ENCODE peak calls at places on chromosomes 2 and 18, in nine cellular contexts. P is spleen, X is esophagus squamous epithelium, W is HepG2, Z is IMR-90, T is GM12891, U is tibial nerve, I is breast epithelium, F is transverse colon. L is an unnamed sample.

GRCh38 chr2:74328074-74328473 is 15.1 kb downstream of the SLC4A5 start:
- DNase-seq in P (no peak), X (no peak), W (no peak), Z (no peak), T (no peak), U (no peak), I (no peak), F (no peak), L (no peak)

GRCh38 chr2:148351439-148352143 is 293.0 kb upstream of the EPC2 start:
- DNase-seq in P (no peak), X (no peak), W (peak; percentile 31), Z (no peak), T (no peak), U (no peak), I (no peak), F (no peak), L (no peak)

GRCh38 chr2:158670292-158670691 is 124.8 kb upstream of the DAPL1 start:
- DNase-seq in P (no peak), X (no peak), W (peak; percentile 31), Z (no peak), T (no peak), U (no peak), I (no peak), F (no peak), L (no peak)

GRCh38 chr2:11234309-11234708 is 79.0 kb downstream of the SLC66A3 start:
- DNase-seq in P (no peak), X (no peak), W (no peak), Z (peak; percentile 28), T (no peak), U (no peak), I (no peak), F (no peak), L (no peak)

GRCh38 chr2:168244318-168244717 is 3.1 kb downstream of the STK39 start:
- DNase-seq in P (peak; percentile 62), X (no peak), W (peak; percentile 74), Z (no peak), T (no peak), U (no peak), I (no peak), F (peak; percentile 54), L (peak; percentile 60)

GRCh38 chr2:136448435-136448834 is 316.9 kb upstream of the THSD7B start:
- DNase-seq in P (no peak), X (no peak), W (no peak), Z (no peak), T (no peak), U (no peak), I (no peak), F (no peak), L (no peak)

GRCh38 chr18:54871231-54871630 is 43.0 kb downstream of the RAB27B start:
- DNase-seq in P (no peak), X (no peak), W (no peak), Z (no peak), T (no peak), U (no peak), I (no peak), F (no peak), L (no peak)

GRCh38 chr2:164430166-164430783 is 191.0 kb downstream of the GRB14 start:
- DNase-seq in P (no peak), X (no peak), W (peak; percentile 39), Z (peak; percentile 38), T (no peak), U (peak; percentile 52), I (no peak), F (no peak), L (peak; percentile 19)

GRCh38 chr2:223566398-223566797 is 35.8 kb downstream of the SCG2 start:
- DNase-seq in P (no peak), X (no peak), W (no peak), Z (no peak), T (no peak), U (no peak), I (no peak), F (no peak), L (no peak)

GRCh38 chr18:59691046-59691395 is 6.2 kb downstream of the CCBE1 start:
- DNase-seq in P (no peak), X (no peak), W (no peak), Z (peak; percentile 91), T (no peak), U (no peak), I (no peak), F (no peak), L (no peak)

GRCh38 chr2:52594036-52594435 is 1173.6 kb upstream of the CHAC2 start:
- DNase-seq in P (no peak), X (no peak), W (no peak), Z (peak; percentile 3), T (no peak), U (no peak), I (no peak), F (no peak), L (no peak)

GRCh38 chr2:128544321-128545037 is 225.8 kb upstream of the HS6ST1 start:
- DNase-seq in P (peak; percentile 31), X (no peak), W (no peak), Z (no peak), T (no peak), U (no peak), I (no peak), F (no peak), L (no peak)

GRCh38 chr2:163157411-163157810 is 318.8 kb upstream of the KCNH7 start:
- DNase-seq in P (no peak), X (no peak), W (no peak), Z (peak; percentile 69), T (no peak), U (no peak), I (no peak), F (no peak), L (no peak)

GRCh38 chr2:138777996-138778395 is 2.2 kb downstream of the NXPH2 start:
- DNase-seq in P (no peak), X (no peak), W (peak; percentile 69), Z (peak; percentile 1), T (no peak), U (no peak), I (no peak), F (no peak), L (no peak)

GRCh38 chr2:118845005-118845842 is 2.2 kb downstream of the EN1 start:
- DNase-seq in P (peak; percentile 58), X (no peak), W (no peak), Z (no peak), T (no peak), U (no peak), I (no peak), F (no peak), L (no peak)

GRCh38 chr2:210199186-210199765 is 26.0 kb downstream of the ACADL start:
- DNase-seq in P (no peak), X (no peak), W (peak; percentile 31), Z (peak; percentile 41), T (no peak), U (no peak), I (no peak), F (no peak), L (no peak)

GRCh38 chr2:33213244-33213643 is 263.2 kb upstream of the RASGRP3 start:
- DNase-seq in P (no peak), X (no peak), W (no peak), Z (peak; percentile 50), T (no peak), U (no peak), I (no peak), F (no peak), L (no peak)

GRCh38 chr18:30684825-30685481 is 357.6 kb downstream of the DSC3 start:
- DNase-seq in P (no peak), X (no peak), W (no peak), Z (no peak), T (no peak), U (no peak), I (no peak), F (no peak), L (no peak)

GRCh38 chr2:37457401-37457901 is 113.0 kb downstream of the QPCT start:
- DNase-seq in P (no peak), X (no peak), W (no peak), Z (peak; percentile 78), T (no peak), U (no peak), I (no peak), F (no peak), L (no peak)

GRCh38 chr2:28172114-28172898 is 220.4 kb upstream of the FOSL2 start:
- DNase-seq in P (no peak), X (no peak), W (peak; percentile 32), Z (peak; percentile 57), T (no peak), U (no peak), I (no peak), F (peak; percentile 71), L (no peak)

DNA sequence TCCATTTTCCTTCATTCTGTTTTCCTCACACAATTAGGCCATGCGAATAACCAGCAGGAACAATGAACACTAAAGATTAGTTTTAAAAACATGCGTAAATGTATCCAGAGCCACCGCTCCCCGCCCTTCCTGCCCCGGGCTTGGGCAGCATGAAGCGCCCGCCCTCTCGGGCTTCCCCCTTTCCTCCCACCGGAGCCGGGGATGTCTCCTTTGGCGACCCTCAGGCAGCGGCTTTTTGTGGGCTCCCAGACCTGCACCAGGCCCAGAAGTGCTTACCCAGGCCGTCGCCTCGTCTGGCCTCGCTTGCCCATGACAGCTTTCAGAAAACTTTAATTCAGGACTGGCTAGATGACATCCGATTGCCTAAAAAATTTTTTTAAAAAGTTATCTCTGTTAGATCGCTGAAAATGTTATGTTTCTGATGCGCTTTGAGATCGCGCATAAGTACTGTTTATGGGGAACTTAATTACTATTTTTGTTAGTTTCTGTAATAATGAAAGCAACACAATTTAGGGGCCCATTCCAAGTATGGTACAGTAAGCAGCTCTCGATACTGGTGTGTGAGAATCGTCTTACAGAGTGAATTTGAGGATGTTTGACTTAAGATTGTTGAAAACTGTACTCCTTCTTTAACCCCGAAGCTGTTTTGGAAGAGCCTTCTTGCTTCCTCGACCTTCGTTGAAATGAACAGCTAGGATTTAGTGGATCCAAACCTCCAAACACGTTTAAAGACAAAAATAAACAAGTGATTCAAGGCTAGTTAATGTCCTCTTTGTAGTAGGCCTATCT is 1.1 kb downstream of the MAP3K20 start:
- DNase-seq in P (peak; percentile 87), X (no peak), W (no peak), Z (peak; percentile 48), T (peak; percentile 9), U (peak; percentile 40), I (peak; percentile 48), F (peak; percentile 28), L (peak; percentile 38)
- TF ChIP-seq POLR2A in P (no peak), X (no peak), W (no peak), Z (no peak), T (no peak), U (no peak), I (no peak), F (no peak), L (peak; percentile 28)

GRCh38 chr18:63182247-63182771 is 137.3 kb downstream of the BCL2 start:
- DNase-seq in P (peak; percentile 55), X (no peak), W (no peak), Z (no peak), T (no peak), U (no peak), I (no peak), F (no peak), L (no peak)
- TF ChIP-seq POLR2A in P (no peak), X (no peak), W (no peak), Z (no peak), T (no peak), U (no peak), I (no peak), F (no peak), L (no peak)

GRCh38 chr2:191001032-191001431 is 12.9 kb downstream of the STAT1 start:
- DNase-seq in P (no peak), X (no peak), W (no peak), Z (no peak), T (no peak), U (no peak), I (no peak), F (no peak), L (no peak)
- TF ChIP-seq POLR2A in P (no peak), X (no peak), W (no peak), Z (no peak), T (no peak), U (no peak), I (no peak), F (no peak), L (no peak)

GRCh38 chr18:63319383-63320040 is at the start of gene BCL2:
- DNase-seq in P (no peak), X (no peak), W (no peak), Z (peak; percentile 24), T (no peak), U (peak; percentile 42), I (peak; percentile 46), F (peak; percentile 45), L (no peak)
- TF ChIP-seq POLR2A in P (no peak), X (peak; percentile 24), W (no peak), Z (no peak), T (no peak), U (peak; percentile 34), I (no peak), F (peak; percentile 12), L (peak; percentile 24)